ENCODE peak calls at places on chromosomes 6 and 20, in five cellular contexts. One of them, this sample, is unnamed.

GRCh38 chr6:121485359-121485809 is 49.9 kb downstream of the GJA1 start:
- DNase-seq in Peyer's patch: no peak
- DNase-seq in testis: no peak
- DNase-seq in PC-9: no peak
- DNase-seq in psoas muscle: no peak
- DNase-seq in this sample: no peak

GRCh38 chr20:5845686-5846651 is 95.8 kb downstream of the SHLD1 start:
- DNase-seq in testis: no peak
- DNase-seq in PC-9: no peak
- DNase-seq in psoas muscle: no peak
- DNase-seq in Peyer's patch: no peak
- DNase-seq in this sample: no peak

GRCh38 chr20:18276821-18277220 is 11.5 kb upstream of the ZNF133 start:
- DNase-seq in PC-9: peak; percentile 87
- DNase-seq in Peyer's patch: peak; percentile 44
- DNase-seq in psoas muscle: peak; percentile 62
- DNase-seq in testis: peak; percentile 80
- DNase-seq in this sample: peak; percentile 80

GRCh38 chr20:34887023-34887422 is 10.6 kb downstream of the ACSS2 start:
- DNase-seq in psoas muscle: no peak
- DNase-seq in PC-9: no peak
- DNase-seq in Peyer's patch: no peak
- DNase-seq in testis: no peak
- DNase-seq in this sample: no peak

GRCh38 chr20:6057704-6058103 is 3.8 kb upstream of the LRRN4 start:
- DNase-seq in testis: no peak
- DNase-seq in Peyer's patch: no peak
- DNase-seq in psoas muscle: no peak
- DNase-seq in PC-9: no peak
- DNase-seq in this sample: no peak

GRCh38 chr6:16540804-16541752 is 220.2 kb downstream of the ATXN1 start:
- DNase-seq in Peyer's patch: no peak
- DNase-seq in psoas muscle: peak; percentile 63
- DNase-seq in testis: peak; percentile 54
- DNase-seq in PC-9: no peak
- DNase-seq in this sample: no peak

GRCh38 chr6:124979294-124979678 is 17.0 kb downstream of the RNF217 start:
- DNase-seq in testis: no peak
- DNase-seq in psoas muscle: no peak
- DNase-seq in PC-9: no peak
- DNase-seq in Peyer's patch: no peak
- DNase-seq in this sample: no peak

GRCh38 chr20:7980332-7981046 is 39.1 kb downstream of the TMX4 start:
- DNase-seq in testis: peak; percentile 49
- DNase-seq in PC-9: peak; percentile 2
- DNase-seq in Peyer's patch: no peak
- DNase-seq in psoas muscle: no peak
- DNase-seq in this sample: no peak

GRCh38 chr20:25301357-25301920 is 53.6 kb downstream of the PYGB start:
- DNase-seq in Peyer's patch: no peak
- DNase-seq in psoas muscle: no peak
- DNase-seq in testis: no peak
- DNase-seq in PC-9: no peak
- DNase-seq in this sample: no peak

GRCh38 chr6:12010635-12011275 is 1.4 kb upstream of the HIVEP1 start:
- DNase-seq in psoas muscle: peak; percentile 85
- DNase-seq in PC-9: peak; percentile 71
- DNase-seq in Peyer's patch: peak; percentile 59
- DNase-seq in testis: peak; percentile 85
- DNase-seq in this sample: peak; percentile 76

GRCh38 chr6:130895516-130895915 is 68.3 kb downstream of the SMLR1 start:
- DNase-seq in PC-9: no peak
- DNase-seq in testis: no peak
- DNase-seq in Peyer's patch: no peak
- DNase-seq in psoas muscle: no peak
- DNase-seq in this sample: no peak

GRCh38 chr20:18719426-18719825 is 94.2 kb upstream of the SCP2D1 start:
- DNase-seq in PC-9: no peak
- DNase-seq in psoas muscle: no peak
- DNase-seq in testis: no peak
- DNase-seq in Peyer's patch: no peak
- DNase-seq in this sample: no peak

GRCh38 chr6:144602523-144603180 is 317.5 kb downstream of the UTRN start:
- DNase-seq in PC-9: no peak
- DNase-seq in Peyer's patch: no peak
- DNase-seq in testis: no peak
- DNase-seq in psoas muscle: no peak
- DNase-seq in this sample: no peak

GRCh38 chr6:52416629-52417151 is 3.5 kb upstream of the EFHC1 start:
- DNase-seq in Peyer's patch: no peak
- DNase-seq in psoas muscle: no peak
- DNase-seq in testis: no peak
- DNase-seq in PC-9: peak; percentile 52
- DNase-seq in this sample: peak; percentile 69

GRCh38 chr6:4348462-4349112 is 213.2 kb upstream of the ECI2 start:
- DNase-seq in PC-9: no peak
- DNase-seq in testis: no peak
- DNase-seq in psoas muscle: no peak
- DNase-seq in Peyer's patch: no peak
- DNase-seq in this sample: no peak

DNA sequence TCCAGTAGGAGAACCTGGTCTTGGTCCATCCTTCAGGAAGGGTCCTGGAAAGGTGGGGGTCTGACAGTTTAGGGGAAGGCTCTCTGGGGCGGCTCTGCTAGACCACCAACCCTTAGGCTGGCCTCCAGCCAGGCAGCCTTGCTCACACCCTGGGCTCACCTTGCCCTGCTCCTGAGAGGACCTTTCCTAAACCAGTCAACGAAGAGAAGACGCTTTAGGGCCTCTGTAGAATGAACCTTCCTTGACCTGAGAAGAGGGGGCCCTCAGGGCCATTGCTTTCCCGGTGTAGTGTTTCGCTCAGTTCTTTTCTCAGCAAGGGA is 1.1 kb downstream of the CDC25B start:
- DNase-seq in Peyer's patch: no peak
- DNase-seq in testis: no peak
- DNase-seq in PC-9: no peak
- DNase-seq in psoas muscle: peak; percentile 35
- DNase-seq in this sample: no peak
- H3K4me1 ChIP-seq in Peyer's patch: peaks cover 43% of the 10 kb centered on the region
- H3K4me1 ChIP-seq in testis: peaks cover 3% of the 10 kb centered on the region
- H3K4me1 ChIP-seq in PC-9: peaks cover 15% of the 10 kb centered on the region
- H3K4me1 ChIP-seq in psoas muscle: peaks cover 6% of the 10 kb centered on the region
- H3K4me1 ChIP-seq in this sample: peaks cover 21% of the 10 kb centered on the region

DNA sequence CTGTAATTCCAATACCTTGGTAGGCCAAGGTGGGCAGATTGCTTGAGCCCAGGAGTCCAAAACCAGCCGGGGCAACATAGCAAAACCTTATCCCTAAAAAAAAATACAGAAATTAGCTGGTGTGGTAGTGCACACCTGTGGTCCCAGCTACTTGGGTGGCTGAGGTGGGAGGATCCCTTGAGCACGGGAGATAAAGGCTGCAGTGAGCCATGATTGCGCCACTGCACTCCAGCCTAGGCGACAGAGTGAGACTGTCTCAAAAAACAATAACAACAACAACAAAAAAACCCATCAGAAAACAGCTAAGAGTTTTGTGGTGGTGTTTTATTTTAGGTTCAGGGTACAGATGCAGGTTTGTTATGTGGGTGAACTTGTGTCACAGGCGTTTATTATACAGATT is 42.9 kb upstream of the FANCE start:
- DNase-seq in PC-9: no peak
- DNase-seq in testis: no peak
- DNase-seq in Peyer's patch: no peak
- DNase-seq in psoas muscle: no peak
- DNase-seq in this sample: no peak
- H3K4me3 ChIP-seq in PC-9: no peak overlapping the region
- H3K4me3 ChIP-seq in testis: no peak overlapping the region
- H3K4me3 ChIP-seq in Peyer's patch: no peak overlapping the region
- H3K4me3 ChIP-seq in psoas muscle: no peak overlapping the region
- H3K4me3 ChIP-seq in this sample: no peak overlapping the region

GRCh38 chr6:15360300-15360699 is 114.4 kb downstream of the JARID2 start:
- DNase-seq in psoas muscle: no peak
- DNase-seq in PC-9: no peak
- DNase-seq in testis: no peak
- DNase-seq in Peyer's patch: no peak
- DNase-seq in this sample: no peak

GRCh38 chr6:15359335-15359862 is 113.5 kb downstream of the JARID2 start:
- DNase-seq in testis: no peak
- DNase-seq in psoas muscle: no peak
- DNase-seq in PC-9: no peak
- DNase-seq in Peyer's patch: no peak
- DNase-seq in this sample: no peak

GRCh38 chr6:15355683-15356099 is 109.8 kb downstream of the JARID2 start:
- DNase-seq in testis: no peak
- DNase-seq in psoas muscle: no peak
- DNase-seq in Peyer's patch: no peak
- DNase-seq in PC-9: no peak
- DNase-seq in this sample: no peak

GRCh38 chr6:15358579-15359327 is 112.9 kb downstream of the JARID2 start:
- DNase-seq in Peyer's patch: peak; percentile 64
- DNase-seq in PC-9: no peak
- DNase-seq in psoas muscle: no peak
- DNase-seq in testis: no peak
- DNase-seq in this sample: no peak

DNA sequence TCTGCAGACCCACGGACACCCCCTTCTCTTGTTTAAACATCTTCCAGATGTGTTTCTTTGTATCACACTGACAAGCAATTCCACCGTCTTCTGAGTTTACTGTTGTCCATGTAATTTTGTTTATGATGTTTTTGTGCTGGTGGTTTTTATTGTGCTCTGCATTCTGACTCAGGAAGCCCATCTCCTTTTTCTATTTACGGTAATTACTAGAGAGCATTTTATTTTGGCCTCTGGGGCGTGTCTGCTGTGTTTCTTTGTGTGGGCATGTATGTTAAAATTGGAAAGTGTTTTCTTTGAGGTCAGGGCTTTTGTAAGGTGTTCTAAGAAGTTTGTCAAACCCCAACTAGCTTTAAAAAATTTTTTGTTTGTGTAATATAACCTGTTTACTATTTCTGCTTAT is 112.0 kb downstream of the JARID2 start:
- DNase-seq in PC-9: no peak
- DNase-seq in psoas muscle: no peak
- DNase-seq in Peyer's patch: no peak
- DNase-seq in testis: no peak
- DNase-seq in this sample: no peak
- H3K4me1 ChIP-seq in PC-9: no peaks in the 10 kb centered on the region
- H3K4me1 ChIP-seq in psoas muscle: peaks cover 66% of the 10 kb centered on the region
- H3K4me1 ChIP-seq in Peyer's patch: peaks cover 8% of the 10 kb centered on the region
- H3K4me1 ChIP-seq in testis: no peaks in the 10 kb centered on the region
- H3K4me1 ChIP-seq in this sample: no peaks in the 10 kb centered on the region

DNA sequence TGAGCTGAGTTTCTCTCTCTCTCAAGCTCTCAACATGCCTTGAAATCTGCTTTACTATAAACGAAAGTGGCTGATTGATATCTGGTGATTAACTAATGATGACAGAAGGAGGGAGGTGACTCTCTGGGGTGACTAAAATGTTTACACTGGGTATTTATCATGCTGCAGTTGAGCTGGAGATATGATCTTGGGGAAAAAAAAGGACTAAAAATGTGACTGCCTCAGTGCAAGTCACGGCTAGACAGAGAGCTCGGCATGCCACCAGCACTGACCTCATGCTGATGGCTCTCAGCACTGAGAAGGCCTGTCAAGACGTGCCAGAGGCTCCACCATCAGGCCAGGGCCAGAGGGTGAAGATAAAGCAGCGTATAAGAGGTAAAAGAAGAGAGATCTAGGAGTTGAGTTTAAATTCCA is 103.1 kb upstream of the SPACA1 start:
- DNase-seq in Peyer's patch: no peak
- DNase-seq in testis: peak; percentile 83
- DNase-seq in PC-9: peak; percentile 55
- DNase-seq in psoas muscle: peak; percentile 89
- DNase-seq in this sample: no peak
- H3K4me3 ChIP-seq in Peyer's patch: no peak overlapping the region
- H3K4me3 ChIP-seq in testis: no peak overlapping the region
- H3K4me3 ChIP-seq in PC-9: no peak overlapping the region
- H3K4me3 ChIP-seq in psoas muscle: no peak overlapping the region
- H3K4me3 ChIP-seq in this sample: no peak overlapping the region

This sample was measured in colonic mucosa.